ENCODE peak calls at places on chromosomes 1 and 21, in five cellular contexts. V, O, W, E and T are unnamed samples.

GRCh38 chr1:202074985-202075773 is 47.5 kb upstream of the GPR37L1 start:
- DNase-seq in W (no peak), V (no peak), O (no peak), E (no peak), T (no peak)

GRCh38 chr1:81834921-81835698 is 34.4 kb downstream of the ADGRL2 start:
- DNase-seq in E (no peak), V (peak; percentile 46), O (peak; percentile 68), W (no peak), T (no peak)

GRCh38 chr1:210647406-210648333 is 319.0 kb downstream of the HHAT start:
- DNase-seq in W (no peak), E (no peak), O (peak; percentile 45), V (peak; percentile 68), T (no peak)

GRCh38 chr1:100034465-100034864 is 64.7 kb downstream of the SLC35A3 start:
- DNase-seq in W (no peak), V (peak; percentile 38), O (peak; percentile 57), E (no peak), T (no peak)

GRCh38 chr1:101316276-101316675 is 79.5 kb downstream of the S1PR1 start:
- DNase-seq in V (no peak), O (no peak), E (no peak), W (no peak), T (no peak)

GRCh38 chr1:172764378-172764777 is 105.5 kb downstream of the FASLG start:
- DNase-seq in E (peak; percentile 91), W (no peak), O (no peak), V (no peak), T (no peak)

GRCh38 chr1:200336111-200336845 is 73.6 kb downstream of the ZNF281 start:
- DNase-seq in W (no peak), E (no peak), O (no peak), V (peak; percentile 70), T (no peak)

GRCh38 chr1:201584510-201584991 is 45.6 kb downstream of the NAV1 start:
- DNase-seq in O (peak; percentile 87), E (peak; percentile 27), W (no peak), V (peak; percentile 89), T (no peak)

GRCh38 chr1:66711420-66711819 is 40.8 kb upstream of the DYNLT5 start:
- DNase-seq in V (no peak), O (no peak), E (no peak), W (no peak), T (no peak)

GRCh38 chr1:225940385-225941151 is 452 bp downstream of the LEFTY2 start:
- DNase-seq in W (no peak), E (peak; percentile 66), O (no peak), V (no peak), T (no peak)

GRCh38 chr1:45490121-45490622 is 791 bp downstream of the TESK2 start:
- DNase-seq in E (peak; percentile 38), V (peak; percentile 21), O (peak; percentile 32), W (no peak), T (no peak)

GRCh38 chr1:164865385-164865784 is 306.4 kb downstream of the PBX1 start:
- DNase-seq in O (no peak), E (no peak), V (no peak), W (no peak), T (no peak)

GRCh38 chr1:203526572-203526971 is 32.6 kb downstream of the OPTC start:
- DNase-seq in E (no peak), O (no peak), V (no peak), W (no peak), T (no peak)

GRCh38 chr21:34126691-34127090 is 53.3 kb downstream of the MRPS6 start:
- DNase-seq in E (no peak), O (peak; percentile 32), W (no peak), V (peak; percentile 85), T (no peak)

GRCh38 chr1:75992312-75992711 is 60.1 kb upstream of the ASB17 start:
- DNase-seq in V (no peak), E (no peak), O (no peak), W (no peak), T (no peak)

DNA sequence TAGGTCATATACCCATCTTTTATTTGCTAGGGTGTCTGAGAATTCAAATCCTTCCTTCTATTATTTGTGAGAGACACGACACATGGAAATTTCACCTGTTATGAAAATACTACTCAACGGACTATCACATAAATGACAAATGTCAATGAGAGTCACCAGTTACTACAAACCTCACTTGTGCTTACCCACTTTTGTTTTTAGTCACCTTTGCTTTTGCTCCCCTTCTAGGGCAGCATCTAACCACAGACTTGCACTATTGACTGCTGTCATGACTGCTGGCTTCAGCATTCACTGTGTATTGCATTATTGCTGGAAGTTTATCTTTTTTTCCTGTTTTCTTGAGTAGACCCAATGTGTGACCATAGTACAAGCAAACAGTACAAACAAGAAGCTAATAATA is 1048.0 kb downstream of the PLA2G4A start:
- DNase-seq in V (no peak), W (no peak), E (no peak), O (no peak), T (no peak)
- H3K4me3 ChIP-seq in V (no peak overlapping the region), W (no peak overlapping the region), E (no peak overlapping the region), O (no peak overlapping the region), T (no peak overlapping the region)

GRCh38 chr1:26542781-26543443 is 13.4 kb downstream of the RPS6KA1 start:
- DNase-seq in E (peak; percentile 88), O (no peak), V (no peak), W (no peak), T (no peak)

GRCh38 chr1:26541431-26541815 is 11.9 kb downstream of the RPS6KA1 start:
- DNase-seq in V (no peak), E (no peak), W (no peak), O (no peak), T (no peak)

GRCh38 chr1:26544156-26544555 is 14.6 kb downstream of the RPS6KA1 start:
- DNase-seq in O (no peak), E (no peak), W (no peak), V (no peak), T (no peak)

GRCh38 chr1:26541816-26542711 is 12.5 kb downstream of the RPS6KA1 start:
- DNase-seq in O (peak; percentile 71), E (peak; percentile 96), W (peak; percentile 43), V (peak; percentile 78), T (peak; percentile 85)

GRCh38 chr1:26543444-26543835 is 13.9 kb downstream of the RPS6KA1 start:
- DNase-seq in V (no peak), W (no peak), O (no peak), E (no peak), T (no peak)
- H3K4me3 ChIP-seq in V (no peak overlapping the region), W (peak overlapping the region; percentile 28), O (no peak overlapping the region), E (no peak overlapping the region), T (no peak overlapping the region)

GRCh38 chr1:21337010-21337437 is 46.8 kb upstream of the ECE1 start:
- DNase-seq in V (no peak), W (no peak), E (no peak), O (no peak), T (no peak)

GRCh38 chr1:21333824-21334213 is 43.6 kb upstream of the ECE1 start:
- DNase-seq in V (no peak), W (no peak), O (no peak), E (no peak), T (no peak)

GRCh38 chr1:21334214-21335087 is 44.2 kb upstream of the ECE1 start:
- DNase-seq in E (peak; percentile 96), O (peak; percentile 76), V (peak; percentile 86), W (peak; percentile 68), T (no peak)

GRCh38 chr1:21335750-21336168 is 45.5 kb upstream of the ECE1 start:
- DNase-seq in E (peak; percentile 79), V (no peak), O (no peak), W (no peak), T (no peak)

GRCh38 chr1:21335088-21335678 is 44.9 kb upstream of the ECE1 start:
- DNase-seq in E (peak; percentile 80), W (no peak), O (no peak), V (no peak), T (no peak)
- H3K4me3 ChIP-seq in E (no peak overlapping the region), W (peak overlapping the region; percentile 69), O (peak overlapping the region; percentile 27), V (peak overlapping the region; percentile 31), T (peak overlapping the region; percentile 24)

GRCh38 chr1:245156736-245157505 is 2.1 kb downstream of the KIF26B start:
- DNase-seq in O (peak; percentile 19), E (no peak), V (peak; percentile 12), W (no peak), T (no peak)
- H3K4me3 ChIP-seq in O (peak overlapping the region; percentile 46), E (peak overlapping the region; percentile 1), V (peak overlapping the region; percentile 86), W (peak overlapping the region; percentile 79), T (peak overlapping the region; percentile 48)

DNA sequence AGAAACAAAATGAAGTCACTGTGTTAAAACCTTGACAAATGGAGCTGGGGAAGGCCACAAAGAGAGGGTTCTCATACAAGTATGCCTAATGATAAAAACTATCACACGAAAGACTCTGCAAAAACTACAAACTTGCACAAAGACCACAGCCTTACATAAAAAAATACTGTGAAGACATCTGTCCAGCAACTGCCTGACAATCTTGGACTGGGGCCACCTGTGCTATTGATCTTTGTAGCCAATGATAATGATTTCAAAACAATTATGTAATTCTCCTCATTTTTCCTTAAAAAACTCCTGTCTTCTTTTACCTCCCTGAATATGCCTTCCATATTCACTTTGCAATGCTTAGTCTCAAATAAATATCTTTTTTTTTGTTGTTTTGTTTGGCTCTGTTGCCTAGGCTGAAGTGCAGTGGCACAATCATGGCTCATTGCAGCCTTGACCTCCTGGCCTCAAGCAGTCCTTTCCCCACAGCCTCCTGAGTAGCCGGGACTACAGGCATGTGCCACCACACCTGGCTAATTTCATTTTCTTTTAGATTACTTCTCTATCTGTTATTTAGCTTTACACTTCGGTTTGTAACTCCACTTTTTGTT is 79.4 kb upstream of the RHOU start:
- DNase-seq in V (no peak), E (no peak), O (no peak), W (no peak), T (no peak)
- H3K4me3 ChIP-seq in V (no peak overlapping the region), E (no peak overlapping the region), O (no peak overlapping the region), W (no peak overlapping the region), T (no peak overlapping the region)

GRCh38 chr1:159927887-159928431 is 2.7 kb upstream of the TAGLN2 start:
- DNase-seq in W (no peak), V (no peak), O (no peak), E (peak; percentile 76), T (no peak)

GRCh38 chr1:159929155-159930051 is 4.1 kb upstream of the TAGLN2 start:
- DNase-seq in O (no peak), W (no peak), E (peak; percentile 83), V (no peak), T (peak; percentile 63)

GRCh38 chr1:159925713-159926066 is 383 bp upstream of the TAGLN2 start:
- DNase-seq in E (peak; percentile 85), V (no peak), W (no peak), O (no peak), T (peak; percentile 70)

GRCh38 chr1:159928491-159929050 is 3.3 kb upstream of the TAGLN2 start:
- DNase-seq in E (peak; percentile 76), V (no peak), O (no peak), W (no peak), T (no peak)

DNA sequence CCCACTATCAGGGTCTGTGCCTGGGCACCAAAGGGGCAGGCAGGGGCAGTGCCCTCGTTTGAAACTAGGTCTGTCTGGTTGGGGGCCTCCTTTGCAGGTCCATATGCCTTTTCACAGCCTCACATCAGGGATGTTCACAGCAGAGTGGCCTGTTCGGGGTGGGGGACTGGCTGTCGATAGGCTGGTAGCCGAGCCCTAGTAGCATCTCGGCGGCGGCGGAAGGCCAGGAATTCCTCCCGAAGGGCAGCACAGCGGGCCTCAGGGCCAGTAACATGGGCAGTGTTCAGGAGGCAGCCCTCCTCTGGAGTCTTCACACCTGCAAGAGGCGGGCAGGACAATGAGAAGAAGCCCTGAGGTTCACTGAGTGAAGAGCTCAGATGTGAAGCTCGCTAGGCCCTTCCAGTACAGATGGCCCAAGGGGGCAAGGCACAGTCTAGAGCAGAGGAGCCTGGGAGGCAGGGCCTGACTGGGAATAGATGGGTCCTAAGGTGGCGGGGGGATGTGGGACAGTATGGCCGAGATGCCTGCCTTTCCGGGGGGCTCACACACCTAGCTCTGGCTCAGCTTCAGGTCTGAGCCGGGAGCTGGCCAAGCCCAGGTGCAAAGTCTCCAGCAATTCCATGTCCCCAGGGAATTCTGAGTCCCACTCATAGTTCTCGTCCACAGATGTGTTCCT is 2.0 kb upstream of the TAGLN2 start:
- DNase-seq in W (no peak), E (peak; percentile 78), O (no peak), V (no peak), T (no peak)
- H3K4me3 ChIP-seq in W (no peak overlapping the region), E (no peak overlapping the region), O (no peak overlapping the region), V (no peak overlapping the region), T (no peak overlapping the region)